ENCODE peak calls at places on chromosomes 2 and 18, in six cellular contexts. E, H, I, B, P and X are unnamed samples.

GRCh38 chr18:55430026-55430425 is 158.0 kb downstream of the TCF4 start:
- DNase-seq in E (no peak), H (no peak), I (peak), B (no peak), P (no peak), X (no peak)

GRCh38 chr2:217162533-217162932 is 302.7 kb upstream of the TNP1 start:
- DNase-seq in E (no peak), H (peak), I (peak), B (no peak), P (no peak), X (no peak)

GRCh38 chr2:53901192-53901591 is 41.4 kb upstream of the GPR75 start:
- DNase-seq in E (no peak), H (no peak), I (no peak), B (no peak), P (no peak), X (no peak)

GRCh38 chr18:49021433-49022129 is 70.8 kb upstream of the SMAD7 start:
- DNase-seq in E (peak), H (peak), I (peak), B (no peak), P (peak), X (peak)

GRCh38 chr2:12107849-12108420 is 361.5 kb downstream of the LPIN1 start:
- DNase-seq in E (no peak), H (peak), I (peak), B (no peak), P (no peak), X (no peak)

GRCh38 chr18:9482790-9483189 is 7.5 kb downstream of the RALBP1 start:
- DNase-seq in E (no peak), H (no peak), I (no peak), B (no peak), P (peak), X (no peak)

GRCh38 chr2:55232863-55233657 is 572 bp downstream of the RPS27A start:
- DNase-seq in E (peak), H (no peak), I (peak), B (no peak), P (peak), X (peak)

GRCh38 chr2:191626497-191627151 is 51.3 kb upstream of the NABP1 start:
- DNase-seq in E (no peak), H (no peak), I (peak), B (no peak), P (no peak), X (no peak)

GRCh38 chr18:33755918-33756590 is 178.0 kb downstream of the ASXL3 start:
- DNase-seq in E (no peak), H (peak), I (peak), B (no peak), P (no peak), X (no peak)

GRCh38 chr2:28565720-28566295 is 69.9 kb downstream of the PLB1 start:
- DNase-seq in E (no peak), H (no peak), I (no peak), B (no peak), P (no peak), X (no peak)

GRCh38 chr2:201507725-201508124 is 56.2 kb downstream of the STRADB start:
- DNase-seq in E (no peak), H (no peak), I (no peak), B (no peak), P (no peak), X (no peak)

GRCh38 chr2:153077311-153077710 is 358.9 kb downstream of the ARL6IP6 start:
- DNase-seq in E (no peak), H (no peak), I (no peak), B (no peak), P (no peak), X (no peak)

GRCh38 chr2:208490492-208490891 is 83.9 kb downstream of the PTH2R start:
- DNase-seq in E (no peak), H (no peak), I (no peak), B (no peak), P (no peak), X (no peak)

GRCh38 chr2:24203029-24203786 is 28.4 kb downstream of the FAM228A start:
- DNase-seq in E (no peak), H (no peak), I (no peak), B (no peak), P (no peak), X (peak)

GRCh38 chr2:14074691-14075090 is 557.8 kb upstream of the LRATD1 start:
- DNase-seq in E (no peak), H (no peak), I (no peak), B (no peak), P (no peak), X (no peak)

GRCh38 chr2:67576991-67577390 is 179.9 kb downstream of the ETAA1 start:
- DNase-seq in E (no peak), H (no peak), I (no peak), B (no peak), P (no peak), X (no peak)

GRCh38 chr2:78407960-78408794 is 617.3 kb upstream of the REG3G start:
- DNase-seq in E (no peak), H (no peak), I (no peak), B (no peak), P (no peak), X (no peak)

GRCh38 chr2:156182132-156182531 is 150.4 kb downstream of the NR4A2 start:
- DNase-seq in E (no peak), H (no peak), I (no peak), B (no peak), P (no peak), X (no peak)

GRCh38 chr2:239233576-239233975 is 167.2 kb downstream of the HDAC4 start:
- DNase-seq in E (no peak), H (no peak), I (no peak), B (no peak), P (no peak), X (no peak)

GRCh38 chr2:73987109-73987947 is 2.6 kb downstream of the TET3 start:
- DNase-seq in E (peak), H (no peak), I (peak), B (no peak), P (peak), X (no peak)

GRCh38 chr2:152468832-152469692 is 134.1 kb downstream of the FMNL2 start:
- DNase-seq in E (no peak), H (peak), I (peak), B (no peak), P (no peak), X (no peak)

GRCh38 chr2:41911033-41911432 is 136.8 kb upstream of the PKDCC start:
- DNase-seq in E (no peak), H (no peak), I (no peak), B (no peak), P (no peak), X (no peak)

GRCh38 chr18:48921305-48922202 is 29.2 kb downstream of the SMAD7 start:
- DNase-seq in E (peak), H (no peak), I (no peak), B (no peak), P (no peak), X (no peak)

GRCh38 chr2:57313678-57314077 is 732.9 kb upstream of the VRK2 start:
- DNase-seq in E (no peak), H (no peak), I (no peak), B (no peak), P (no peak), X (no peak)

GRCh38 chr2:195319548-195320415 is 337.2 kb upstream of the SLC39A10 start:
- DNase-seq in E (no peak), H (no peak), I (peak), B (no peak), P (no peak), X (no peak)

GRCh38 chr18:13051159-13051558 is 60.0 kb downstream of the CEP192 start:
- DNase-seq in E (no peak), H (no peak), I (peak), B (no peak), P (no peak), X (no peak)

GRCh38 chr2:12884713-12885282 is 168.1 kb downstream of the TRIB2 start:
- DNase-seq in E (peak), H (peak), I (peak), B (no peak), P (no peak), X (no peak)

GRCh38 chr18:2932247-2933181 is 80.4 kb downstream of the LPIN2 start:
- DNase-seq in E (no peak), H (peak), I (peak), B (peak), P (no peak), X (peak)

GRCh38 chr18:23732439-23732838 is 43.2 kb downstream of the LAMA3 start:
- DNase-seq in E (no peak), H (no peak), I (no peak), B (no peak), P (no peak), X (no peak)

GRCh38 chr2:81523344-81523743 is 1218.8 kb upstream of the LRRTM1 start:
- DNase-seq in E (no peak), H (no peak), I (no peak), B (no peak), P (no peak), X (peak)

GRCh38 chr2:188973650-188974049 is 523 bp upstream of the COL3A1 start:
- DNase-seq in E (no peak), H (no peak), I (no peak), B (no peak), P (no peak), X (no peak)

GRCh38 chr2:238247002-238247822 is 7.4 kb upstream of the HES6 start:
- DNase-seq in E (no peak), H (no peak), I (no peak), B (no peak), P (peak), X (no peak)

GRCh38 chr2:28280576-28280975 is 112.1 kb upstream of the FOSL2 start:
- DNase-seq in E (no peak), H (no peak), I (peak), B (no peak), P (no peak), X (no peak)

GRCh38 chr2:234544659-234545611 is 48.1 kb upstream of the ARL4C start:
- DNase-seq in E (peak), H (peak), I (peak), B (peak), P (peak), X (peak)

GRCh38 chr2:144403940-144404339 is 116.0 kb downstream of the ZEB2 start:
- DNase-seq in E (peak), H (no peak), I (no peak), B (no peak), P (peak), X (no peak)

GRCh38 chr2:70161069-70161534 is 29.7 kb downstream of the C2orf42 start:
- DNase-seq in E (no peak), H (no peak), I (no peak), B (no peak), P (no peak), X (no peak)

GRCh38 chr2:219544567-219544966 is 739 bp downstream of the TMEM198 start:
- DNase-seq in E (no peak), H (no peak), I (no peak), B (no peak), P (no peak), X (no peak)
- H3K4me3 ChIP-seq in E (peak), H (no peak), I (peak), B (peak), P (peak), X (peak)

DNA sequence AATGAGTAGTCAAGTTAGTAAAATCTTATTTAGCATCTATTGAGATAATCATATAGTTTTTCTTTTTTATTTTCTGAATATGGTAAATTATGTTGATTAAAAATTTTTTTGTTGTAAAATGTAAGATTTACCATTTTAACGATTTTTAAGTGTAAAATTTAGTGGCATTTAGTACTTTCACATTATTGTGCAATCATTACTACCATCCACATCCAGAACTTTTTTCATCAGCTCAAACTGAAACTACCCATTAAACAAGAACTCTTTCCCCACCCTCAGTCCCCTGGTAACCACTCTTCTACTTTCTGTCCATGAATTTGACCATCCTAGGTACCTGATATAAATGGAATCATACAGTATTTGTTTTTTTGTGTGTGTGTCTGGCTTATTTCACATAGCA is 11.1 kb downstream of the RAB3GAP1 start:
- DNase-seq in E (no peak), H (no peak), I (no peak), B (no peak), P (no peak), X (no peak)
- H3K4me3 ChIP-seq in E (no peak), H (no peak), I (no peak), B (no peak), P (no peak), X (no peak)

DNA sequence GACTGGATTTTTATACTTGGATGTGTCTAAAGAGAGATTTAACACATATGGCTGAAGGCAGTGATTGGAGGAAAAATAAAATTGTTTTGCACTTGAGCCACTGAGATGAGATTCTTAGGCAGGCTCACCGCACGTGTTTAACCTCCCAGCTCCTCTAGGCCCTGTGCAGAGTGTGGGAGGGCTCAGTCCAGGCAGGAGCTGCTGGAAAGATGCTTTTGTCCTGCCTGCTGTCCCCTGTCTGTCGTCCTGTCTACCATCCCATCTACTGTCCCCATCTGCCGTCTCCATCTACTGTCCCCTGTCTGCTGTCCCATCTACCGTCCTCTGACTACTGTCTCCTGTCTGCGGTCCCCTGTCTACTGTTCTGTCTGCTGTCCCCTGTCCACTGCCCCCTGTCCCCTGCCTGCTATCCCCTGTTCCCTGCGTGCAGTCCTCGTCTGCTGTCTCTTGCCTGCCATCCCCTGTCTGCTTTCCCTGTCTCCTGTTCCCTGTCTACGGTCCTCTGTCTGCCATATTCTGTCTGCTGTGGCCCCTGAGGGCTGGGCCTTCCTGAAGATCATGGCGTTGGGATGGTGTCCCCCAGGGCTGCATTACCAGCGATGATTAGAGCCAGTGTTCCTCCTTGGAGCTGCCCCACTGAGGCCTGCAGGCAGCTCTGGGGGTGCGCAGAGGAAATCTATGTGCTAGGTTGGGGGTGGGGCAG is 43.7 kb upstream of the HS6ST1 start:
- DNase-seq in E (no peak), H (no peak), I (no peak), B (no peak), P (no peak), X (no peak)
- H3K4me3 ChIP-seq in E (no peak), H (no peak), I (no peak), B (no peak), P (no peak), X (no peak)

GRCh38 chr18:52907522-52907921 is 567.5 kb downstream of the DCC start:
- DNase-seq in E (no peak), H (no peak), I (no peak), B (no peak), P (no peak), X (no peak)
- H3K4me3 ChIP-seq in E (no peak), H (no peak), I (no peak), B (no peak), P (no peak), X (no peak)

GRCh38 chr2:61671561-61672315 is 133.6 kb upstream of the XPO1 start:
- DNase-seq in E (no peak), H (no peak), I (no peak), B (no peak), P (no peak), X (no peak)

GRCh38 chr2:61675204-61675603 is 137.0 kb upstream of the XPO1 start:
- DNase-seq in E (no peak), H (no peak), I (no peak), B (no peak), P (no peak), X (no peak)

DNA sequence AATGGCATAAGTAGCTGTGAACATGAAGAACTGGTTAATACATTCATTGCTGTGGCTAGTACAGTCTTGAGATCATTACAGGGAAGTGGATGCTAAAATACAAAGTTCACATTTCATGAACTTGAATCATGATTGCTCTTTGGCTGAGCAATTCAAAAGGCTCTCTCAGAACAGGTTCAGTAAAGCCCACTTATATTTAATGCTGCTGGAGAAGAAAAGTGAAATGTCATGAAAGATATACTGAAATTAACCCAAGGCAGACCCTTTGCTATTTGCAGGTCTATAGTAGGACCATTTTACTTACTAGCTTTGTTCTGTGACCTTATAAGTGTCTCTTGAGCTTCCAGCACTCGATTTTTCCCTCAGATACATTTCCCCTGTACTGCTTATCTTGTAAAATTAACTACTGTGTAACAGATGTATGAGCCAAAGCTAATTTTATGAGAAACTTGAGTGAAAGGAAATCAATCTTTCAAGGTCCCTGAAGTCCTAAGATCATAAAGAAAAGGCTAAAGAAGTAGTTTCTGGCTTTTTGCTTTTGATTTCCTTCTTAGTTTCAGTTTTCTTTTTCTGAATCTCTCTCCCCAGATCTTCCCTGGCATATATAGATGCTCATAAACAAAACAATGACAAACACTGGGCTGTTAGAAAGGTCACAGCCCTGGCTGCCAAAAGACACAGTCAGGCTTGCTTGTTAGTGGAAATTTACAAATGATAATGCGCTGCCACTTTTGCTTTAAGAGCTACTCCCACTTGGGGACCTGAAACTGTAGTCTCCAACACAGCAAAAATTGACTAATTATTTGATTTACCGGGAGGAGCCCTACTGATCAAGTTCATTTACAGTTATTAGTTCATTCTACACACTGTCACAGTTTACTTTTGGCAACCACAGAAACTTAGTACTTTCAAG is 132.7 kb upstream of the XPO1 start:
- DNase-seq in E (peak), H (peak), I (peak), B (no peak), P (no peak), X (no peak)
- H3K4me3 ChIP-seq in E (peak), H (peak), I (peak), B (no peak), P (no peak), X (no peak)

GRCh38 chr2:241248897-241249296 is 60.4 kb downstream of the ANO7 start:
- DNase-seq in E (no peak), H (no peak), I (peak), B (no peak), P (no peak), X (no peak)
- H3K4me3 ChIP-seq in E (no peak), H (no peak), I (no peak), B (no peak), P (no peak), X (no peak)

GRCh38 chr18:61157451-61157850 is 175.8 kb upstream of the CDH20 start:
- DNase-seq in E (no peak), H (no peak), I (no peak), B (no peak), P (no peak), X (no peak)
- H3K4me3 ChIP-seq in E (no peak), H (no peak), I (no peak), B (no peak), P (no peak), X (no peak)

GRCh38 chr2:33292981-33293586 is 183.4 kb upstream of the RASGRP3 start:
- DNase-seq in E (no peak), H (no peak), I (peak), B (no peak), P (no peak), X (no peak)

GRCh38 chr2:33298233-33298632 is 178.2 kb upstream of the RASGRP3 start:
- DNase-seq in E (no peak), H (peak), I (peak), B (no peak), P (no peak), X (no peak)

GRCh38 chr2:33302348-33302747 is 174.1 kb upstream of the RASGRP3 start:
- DNase-seq in E (no peak), H (no peak), I (no peak), B (no peak), P (no peak), X (no peak)

GRCh38 chr2:33292063-33292462 is 184.4 kb upstream of the RASGRP3 start:
- DNase-seq in E (no peak), H (no peak), I (no peak), B (no peak), P (no peak), X (no peak)

DNA sequence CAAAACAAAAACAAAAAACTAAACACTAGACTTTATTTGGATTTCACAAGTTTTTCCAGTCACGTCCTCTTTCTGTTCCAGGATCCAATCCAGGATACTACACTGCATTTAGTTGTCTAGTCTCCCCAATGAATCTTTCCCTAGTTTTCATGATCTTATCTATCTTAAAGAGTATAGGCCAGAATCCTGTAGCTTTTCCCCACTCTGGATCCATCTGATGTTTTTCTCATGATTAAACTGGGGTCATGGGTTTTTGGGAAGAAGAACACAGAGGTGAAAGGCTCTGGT is 178.8 kb upstream of the RASGRP3 start:
- DNase-seq in E (no peak), H (no peak), I (no peak), B (no peak), P (no peak), X (no peak)
- H3K4me3 ChIP-seq in E (no peak), H (no peak), I (no peak), B (no peak), P (no peak), X (no peak)

GRCh38 chr18:22177496-22177866 is 8.1 kb downstream of the GATA6 start:
- DNase-seq in E (no peak), H (no peak), I (no peak), B (no peak), P (no peak), X (no peak)

GRCh38 chr18:22175326-22175725 is 5.9 kb downstream of the GATA6 start:
- DNase-seq in E (no peak), H (no peak), I (no peak), B (no peak), P (no peak), X (no peak)

GRCh38 chr18:22176282-22176621 is 6.9 kb downstream of the GATA6 start:
- DNase-seq in E (no peak), H (no peak), I (no peak), B (no peak), P (no peak), X (no peak)

GRCh38 chr18:22174341-22175148 is 5.2 kb downstream of the GATA6 start:
- DNase-seq in E (no peak), H (no peak), I (no peak), B (no peak), P (no peak), X (no peak)

GRCh38 chr18:22176622-22177495 is 7.5 kb downstream of the GATA6 start:
- DNase-seq in E (peak), H (no peak), I (no peak), B (no peak), P (no peak), X (peak)
- H3K4me3 ChIP-seq in E (peak), H (peak), I (no peak), B (no peak), P (no peak), X (peak)